ENCODE peak calls at places on chromosomes 7 and 10, in six cellular contexts. N, V, S, O, U and Y are unnamed samples.

GRCh38 chr7:117061751-117062150 is 108.5 kb downstream of the ST7 start:
- DNase-seq in N (no peak), V (no peak), S (no peak), O (no peak), U (no peak), Y (peak)

GRCh38 chr10:80186364-80187012 is 18.8 kb downstream of the ANXA11 start:
- DNase-seq in N (no peak), V (no peak), S (peak), O (no peak), U (no peak), Y (no peak)

GRCh38 chr10:11742009-11742778 is at the start of gene ECHDC3:
- DNase-seq in N (peak), V (peak), S (peak), O (peak), U (peak), Y (peak)

GRCh38 chr10:114905450-114905849 is 32.5 kb upstream of the TRUB1 start:
- DNase-seq in N (no peak), V (no peak), S (no peak), O (peak), U (no peak), Y (peak)

GRCh38 chr10:98295401-98295811 is 27.4 kb upstream of the LOXL4 start:
- DNase-seq in N (no peak), V (no peak), S (no peak), O (no peak), U (no peak), Y (no peak)

GRCh38 chr10:23106508-23106907 is 11.1 kb downstream of the MSRB2 start:
- DNase-seq in N (no peak), V (no peak), S (no peak), O (no peak), U (peak), Y (no peak)

GRCh38 chr7:111076205-111076604 is 14.7 kb upstream of the LRRN3 start:
- DNase-seq in N (no peak), V (no peak), S (no peak), O (no peak), U (no peak), Y (peak)

GRCh38 chr10:628386-629045 is 61.0 kb downstream of the DIP2C start:
- DNase-seq in N (no peak), V (no peak), S (no peak), O (no peak), U (no peak), Y (no peak)

GRCh38 chr10:132397671-132398565 is 918 bp downstream of the PWWP2B start:
- DNase-seq in N (no peak), V (peak), S (peak), O (peak), U (no peak), Y (no peak)

GRCh38 chr7:159197066-159197975 is 52.7 kb upstream of the VIPR2 start:
- DNase-seq in N (no peak), V (no peak), S (no peak), O (no peak), U (peak), Y (no peak)

GRCh38 chr7:149735181-149735602 is 38.2 kb downstream of the ZNF467 start:
- DNase-seq in N (no peak), V (no peak), S (no peak), O (no peak), U (no peak), Y (no peak)

GRCh38 chr10:78253072-78253853 is 219.6 kb downstream of the RPS24 start:
- DNase-seq in N (no peak), V (no peak), S (no peak), O (no peak), U (no peak), Y (no peak)

GRCh38 chr10:5234106-5234877 is 37.7 kb downstream of the AKR1C4 start:
- DNase-seq in N (no peak), V (no peak), S (no peak), O (peak), U (no peak), Y (no peak)

GRCh38 chr10:132257271-132257670 is 50.5 kb downstream of the STK32C start:
- DNase-seq in N (no peak), V (no peak), S (no peak), O (no peak), U (no peak), Y (peak)

GRCh38 chr10:4138146-4138721 is 353.2 kb upstream of the KLF6 start:
- DNase-seq in N (no peak), V (no peak), S (no peak), O (no peak), U (no peak), Y (no peak)

GRCh38 chr10:119025776-119026175 is 3.7 kb upstream of the NANOS1 start:
- DNase-seq in N (no peak), V (no peak), S (peak), O (no peak), U (no peak), Y (no peak)

GRCh38 chr7:66050990-66051424 is 24.6 kb upstream of the ASL start:
- DNase-seq in N (no peak), V (no peak), S (peak), O (peak), U (no peak), Y (peak)

GRCh38 chr7:6346581-6346980 is 74.2 kb upstream of the CYTH3 start:
- DNase-seq in N (no peak), V (no peak), S (no peak), O (no peak), U (peak), Y (no peak)

GRCh38 chr10:34241226-34242000 is 573.7 kb downstream of the PARD3 start:
- DNase-seq in N (no peak), V (no peak), S (no peak), O (peak), U (no peak), Y (no peak)

GRCh38 chr10:35420044-35420443 is 83.7 kb downstream of the CCNY start:
- DNase-seq in N (no peak), V (no peak), S (no peak), O (peak), U (no peak), Y (no peak)

GRCh38 chr10:22690614-22691431 is 23.6 kb downstream of the PIP4K2A start:
- DNase-seq in N (no peak), V (no peak), S (no peak), O (peak), U (no peak), Y (no peak)

GRCh38 chr7:94700926-94701554 is 45.1 kb upstream of the SGCE start:
- DNase-seq in N (no peak), V (no peak), S (no peak), O (peak), U (no peak), Y (peak)

GRCh38 chr7:831596-832291 is 532 bp upstream of the SUN1 start:
- DNase-seq in N (no peak), V (no peak), S (no peak), O (peak), U (no peak), Y (peak)

GRCh38 chr10:2508971-2509605 is 558.3 kb upstream of the PFKP start:
- DNase-seq in N (no peak), V (no peak), S (no peak), O (peak), U (no peak), Y (peak)

GRCh38 chr10:57699944-57700343 is 567.8 kb downstream of the IPMK start:
- DNase-seq in N (no peak), V (no peak), S (no peak), O (peak), U (no peak), Y (peak)

GRCh38 chr7:68038621-68039314 is 1042.1 kb downstream of the TYW1 start:
- DNase-seq in N (no peak), V (no peak), S (no peak), O (peak), U (no peak), Y (peak)

GRCh38 chr10:101066890-101067355 is 5.1 kb downstream of the KAZALD1 start:
- DNase-seq in N (no peak), V (peak), S (no peak), O (no peak), U (no peak), Y (no peak)
- TF ChIP-seq CTCF in N (no peak), V (no peak), S (no peak), O (no peak), U (no peak), Y (no peak)

DNA sequence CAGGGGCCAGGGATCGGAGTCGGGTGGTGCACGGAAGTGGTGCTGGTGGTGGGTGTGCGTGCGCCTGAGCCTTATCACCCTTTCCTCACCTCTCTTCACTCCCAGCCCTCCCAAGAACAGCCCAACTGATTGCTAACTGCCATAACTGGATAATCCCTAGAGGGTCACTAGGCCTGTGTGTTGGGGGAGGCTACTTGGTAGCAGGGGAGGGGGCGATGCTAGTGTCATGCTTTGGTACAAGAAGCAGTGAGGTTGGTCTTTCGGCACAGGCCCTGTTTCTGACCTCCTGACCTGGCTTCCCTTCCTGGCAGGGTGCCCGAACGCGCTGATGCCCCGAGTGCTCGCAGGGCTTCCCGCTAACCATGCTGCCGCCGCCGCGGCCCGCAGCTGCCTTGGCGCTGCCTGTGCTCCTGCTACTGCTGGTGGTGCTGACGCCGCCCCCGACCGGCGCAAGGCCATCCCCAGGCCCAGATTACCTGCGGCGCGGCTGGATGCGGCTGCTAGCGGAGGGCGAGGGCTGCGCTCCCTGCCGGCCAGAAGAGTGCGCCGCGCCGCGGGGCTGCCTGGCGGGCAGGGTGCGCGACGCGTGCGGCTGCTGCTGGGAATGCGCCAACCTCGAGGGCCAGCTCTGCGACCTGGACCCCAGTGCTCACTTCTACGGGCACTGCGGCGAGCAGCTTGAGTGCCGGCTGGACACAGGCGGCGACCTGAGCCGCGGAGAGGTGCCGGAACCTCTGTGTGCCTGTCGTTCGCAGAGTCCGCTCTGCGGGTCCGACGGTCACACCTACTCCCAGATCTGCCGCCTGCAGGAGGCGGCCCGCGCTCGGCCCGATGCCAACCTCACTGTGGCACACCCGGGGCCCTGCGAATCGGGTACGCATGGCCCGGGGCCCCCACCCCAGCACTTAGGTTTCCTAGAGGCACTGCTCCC is 707 bp downstream of the KAZALD1 start:
- DNase-seq in N (no peak), V (no peak), S (peak), O (peak), U (peak), Y (no peak)
- TF ChIP-seq CTCF in N (peak), V (peak), S (peak), O (peak), U (peak), Y (peak)

GRCh38 chr7:107551936-107552335 is 11.8 kb downstream of the COG5 start:
- DNase-seq in N (no peak), V (no peak), S (no peak), O (no peak), U (no peak), Y (no peak)

GRCh38 chr7:107559864-107560263 is 3.9 kb downstream of the COG5 start:
- DNase-seq in N (no peak), V (no peak), S (no peak), O (peak), U (no peak), Y (peak)

GRCh38 chr7:107560898-107561516 is 2.7 kb downstream of the COG5 start:
- DNase-seq in N (no peak), V (no peak), S (no peak), O (no peak), U (no peak), Y (no peak)

GRCh38 chr7:107555893-107556292 is 7.8 kb downstream of the COG5 start:
- DNase-seq in N (no peak), V (no peak), S (no peak), O (no peak), U (no peak), Y (no peak)
- TF ChIP-seq CTCF in N (no peak), V (no peak), S (no peak), O (no peak), U (no peak), Y (no peak)

DNA sequence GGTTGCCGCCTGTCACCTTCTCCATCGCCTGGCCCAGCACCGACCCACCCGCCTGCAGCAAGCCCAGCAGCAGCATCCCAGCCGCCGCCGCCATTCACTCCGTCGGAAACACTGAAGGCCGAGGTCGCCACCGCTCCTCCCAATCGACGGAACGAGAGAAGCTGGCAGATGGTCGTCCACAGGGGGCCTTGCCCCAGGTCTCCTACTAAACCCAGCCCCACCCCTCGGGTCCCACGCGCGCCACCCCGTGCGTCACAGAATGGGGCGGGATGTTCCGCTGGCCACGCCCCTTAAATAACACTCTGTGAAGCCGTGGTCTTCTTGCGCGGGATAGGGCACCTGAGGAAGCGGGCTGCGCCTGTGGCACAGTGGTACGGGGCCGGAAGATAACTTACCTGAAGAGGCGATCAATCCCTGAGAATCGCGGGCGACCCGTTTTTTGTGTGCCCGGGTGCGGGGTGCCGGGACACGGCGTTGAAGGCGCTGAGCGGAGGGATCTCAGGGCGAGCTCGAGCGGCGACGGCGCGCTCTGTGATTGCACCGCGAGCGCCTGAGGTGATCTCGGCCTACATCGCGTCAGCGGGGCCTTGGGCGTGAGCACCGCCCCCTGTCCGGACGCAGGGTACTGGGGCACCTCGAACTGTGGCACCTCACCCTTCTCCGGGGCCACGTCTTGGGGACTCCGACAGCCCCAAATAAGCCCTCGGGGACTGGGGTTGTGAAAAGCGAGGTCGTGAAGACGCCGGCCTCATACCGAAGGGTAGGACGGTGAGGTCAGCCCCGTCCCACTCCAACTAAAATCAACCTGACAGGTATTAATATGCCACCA is at the start of gene CYP51A1:
- DNase-seq in N (peak), V (peak), S (peak), O (peak), U (peak), Y (peak)
- TF ChIP-seq CTCF in N (peak), V (no peak), S (no peak), O (no peak), U (no peak), Y (peak)

DNA sequence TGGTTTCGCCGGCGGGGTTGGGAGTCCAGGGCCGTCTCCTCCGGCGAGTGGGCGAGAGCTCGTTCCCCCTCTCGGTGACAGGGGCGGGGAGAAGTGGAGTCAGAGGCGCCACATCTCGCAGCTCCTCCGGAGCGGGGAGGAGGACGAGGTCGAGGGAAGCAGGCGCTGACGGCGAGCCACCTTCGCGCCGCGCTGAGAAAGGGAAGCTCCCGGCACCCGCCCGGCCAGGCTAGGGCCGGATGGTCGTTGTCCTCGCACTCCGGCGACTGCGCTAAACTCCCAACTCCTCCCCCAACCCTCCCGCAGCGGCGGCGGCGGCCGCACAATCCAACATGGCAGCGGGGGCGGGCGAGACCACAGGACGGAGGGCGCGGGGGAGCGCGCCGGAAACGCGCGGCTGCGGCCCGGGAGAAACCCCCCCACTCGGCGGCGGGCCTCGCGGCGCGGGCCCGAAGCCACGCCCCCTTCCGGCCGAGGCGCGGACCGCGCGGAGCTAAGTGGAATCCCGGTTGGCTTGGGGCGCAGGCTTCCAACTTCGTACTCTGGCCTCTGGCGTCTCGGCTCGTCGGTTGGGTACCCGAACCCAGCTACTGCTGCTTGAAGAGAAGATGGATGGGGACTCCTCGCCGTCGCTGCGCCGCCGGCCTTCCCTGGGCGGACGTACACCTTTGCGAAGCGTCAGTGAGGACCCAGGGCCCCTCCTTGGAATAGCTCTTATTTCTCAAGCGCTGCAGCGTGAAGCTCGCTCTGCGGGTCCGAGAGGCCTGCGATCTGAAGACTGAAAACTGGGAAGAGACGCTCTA is at the start of gene WASL:
- DNase-seq in N (peak), V (peak), S (peak), O (peak), U (peak), Y (peak)
- TF ChIP-seq CTCF in N (no peak), V (peak), S (no peak), O (no peak), U (no peak), Y (no peak)